ENCODE peak calls at places on chromosomes 4 and X, in nine cellular contexts. Y, M, V, S, R, X, B, D and C are unnamed samples.

GRCh38 chr4:137755033-137755471 is 222.8 kb upstream of the PCDH18 start:
- DNase-seq in D (no peak), X (no peak), M (no peak), Y (no peak), V (no peak), S (no peak), B (no peak), R (no peak), C (no peak)

GRCh38 chrX:45668686-45669443 is 468.2 kb upstream of the DIPK2B start:
- DNase-seq in B (no peak), R (no peak), D (no peak), X (no peak), M (no peak), S (no peak), Y (no peak), V (peak; percentile 0), C (no peak)

GRCh38 chr4:1510931-1511330 is 104.7 kb upstream of the NKX1-1 start:
- DNase-seq in M (no peak), B (no peak), R (no peak), V (no peak), Y (no peak), X (no peak), S (no peak), D (no peak), C (no peak)

GRCh38 chr4:112895785-112896184 is 153.7 kb upstream of the ANK2 start:
- DNase-seq in D (peak; percentile 89), Y (no peak), X (no peak), S (no peak), B (no peak), M (no peak), R (no peak), V (no peak), C (no peak)

GRCh38 chrX:136636121-136636520 is 11.8 kb upstream of the CD40LG start:
- DNase-seq in X (no peak), M (no peak), V (no peak), B (no peak), D (no peak), Y (no peak), R (no peak), S (no peak), C (no peak)

GRCh38 chr4:75080888-75081287 is 148.0 kb downstream of the PARM1 start:
- DNase-seq in V (no peak), R (no peak), B (no peak), Y (no peak), X (no peak), D (no peak), M (no peak), S (no peak), C (no peak)

GRCh38 chr4:176150283-176150682 is 45.1 kb downstream of the SPATA4 start:
- DNase-seq in D (no peak), Y (no peak), M (no peak), V (no peak), R (no peak), X (no peak), B (no peak), S (no peak), C (no peak)

GRCh38 chrX:22323541-22323940 is 50.8 kb downstream of the CBLL2 start:
- DNase-seq in B (no peak), X (no peak), M (no peak), Y (no peak), D (no peak), S (no peak), V (no peak), R (no peak), C (no peak)

GRCh38 chrX:129013574-129013973 is 509.7 kb downstream of the SMARCA1 start:
- DNase-seq in D (no peak), X (no peak), S (no peak), M (no peak), B (no peak), Y (no peak), R (no peak), V (no peak), C (no peak)

GRCh38 chrX:49915352-49916222 is 6.8 kb upstream of the CLCN5 start:
- DNase-seq in V (peak; percentile 53), X (no peak), B (peak; percentile 9), R (no peak), D (peak; percentile 47), M (peak; percentile 41), S (peak; percentile 45), Y (peak; percentile 36), C (peak; percentile 32)

GRCh38 chr4:113691676-113692075 is 69.9 kb downstream of the CAMK2D start:
- DNase-seq in D (no peak), X (no peak), R (no peak), S (no peak), Y (no peak), V (no peak), B (no peak), M (no peak), C (no peak)

GRCh38 chrX:119121341-119121740 is 6.3 kb downstream of the KIAA1210 start:
- DNase-seq in D (no peak), Y (no peak), S (no peak), M (no peak), R (no peak), X (no peak), V (no peak), B (no peak), C (no peak)

GRCh38 chr4:112234952-112235609 is 3.5 kb downstream of the AP1AR start:
- DNase-seq in V (peak; percentile 34), X (peak; percentile 33), R (no peak), B (no peak), M (peak; percentile 71), Y (peak; percentile 30), D (peak; percentile 75), S (peak; percentile 81), C (no peak)

GRCh38 chrX:12021708-12022107 is 116.6 kb upstream of the FRMPD4 start:
- DNase-seq in M (no peak), B (no peak), R (no peak), Y (no peak), V (no peak), X (no peak), D (no peak), S (no peak), C (peak; percentile 28)

GRCh38 chr4:185597532-185598188 is 62.4 kb upstream of the PDLIM3 start:
- DNase-seq in R (peak; percentile 68), B (peak; percentile 44), S (peak; percentile 82), M (peak; percentile 80), D (peak; percentile 83), X (no peak), V (peak; percentile 56), Y (peak; percentile 59), C (peak; percentile 82)

GRCh38 chrX:34631826-34632225 is 25.3 kb downstream of the TMEM47 start:
- DNase-seq in X (no peak), M (no peak), D (no peak), B (no peak), Y (no peak), R (no peak), S (no peak), V (no peak), C (no peak)

GRCh38 chr4:183333983-183334382 is 11.8 kb upstream of the CLDN24 start:
- DNase-seq in V (peak; percentile 10), R (no peak), Y (no peak), X (no peak), M (no peak), S (no peak), D (no peak), B (no peak), C (no peak)

GRCh38 chr4:138053601-138054322 is 188.4 kb downstream of the SLC7A11 start:
- DNase-seq in Y (no peak), V (peak; percentile 27), S (peak; percentile 74), R (no peak), D (no peak), X (peak; percentile 13), B (no peak), M (no peak), C (no peak)

GRCh38 chr4:182818926-182819730 is 98.1 kb downstream of the DCTD start:
- DNase-seq in V (no peak), R (no peak), D (no peak), B (no peak), M (no peak), Y (no peak), S (no peak), X (no peak), C (no peak)

GRCh38 chr4:56209767-56210166 is 177.5 kb downstream of the AASDH start:
- DNase-seq in R (no peak), S (no peak), D (no peak), B (no peak), V (no peak), Y (no peak), X (no peak), M (no peak), C (no peak)

GRCh38 chrX:351736-352135 is 33.1 kb upstream of the GTPBP6 start:
- DNase-seq in Y (no peak), V (no peak), D (no peak), R (no peak), S (no peak), B (no peak), X (no peak), M (no peak), C (no peak)

GRCh38 chrX:110213183-110213582 is 104.7 kb downstream of the AMMECR1 start:
- DNase-seq in B (no peak), D (no peak), X (no peak), R (no peak), S (no peak), V (no peak), M (no peak), Y (no peak), C (no peak)

GRCh38 chrX:22041931-22042530 is 9.9 kb downstream of the PHEX start:
- DNase-seq in R (no peak), X (no peak), Y (no peak), V (peak; percentile 9), D (no peak), S (no peak), M (no peak), B (no peak), C (no peak)

GRCh38 chr4:180560896-180561295 is 1682.3 kb upstream of the TENM3 start:
- DNase-seq in Y (no peak), M (no peak), X (no peak), B (no peak), V (no peak), D (no peak), R (no peak), S (no peak), C (no peak)

GRCh38 chrX:48956728-48957414 is 536 bp downstream of the OTUD5 start:
- DNase-seq in D (no peak), M (no peak), S (no peak), B (no peak), Y (peak; percentile 61), V (no peak), R (peak; percentile 62), X (no peak), C (no peak)

GRCh38 chrX:13180807-13181206 is 136.4 kb upstream of the FAM9C start:
- DNase-seq in V (no peak), D (no peak), B (no peak), S (no peak), M (no peak), R (no peak), X (no peak), Y (no peak), C (no peak)

GRCh38 chr4:185424905-185425599 is 712 bp downstream of the UFSP2 start:
- DNase-seq in M (no peak), D (peak; percentile 41), Y (no peak), X (no peak), R (peak; percentile 21), B (no peak), V (no peak), S (no peak), C (no peak)

GRCh38 chrX:14801136-14801535 is 71.7 kb downstream of the FANCB start:
- DNase-seq in M (no peak), V (no peak), Y (no peak), D (no peak), S (no peak), R (no peak), X (no peak), B (no peak), C (no peak)

GRCh38 chr4:67052981-67053380 is 492.3 kb downstream of the CENPC start:
- DNase-seq in X (no peak), D (no peak), V (peak; percentile 81), S (no peak), R (no peak), Y (no peak), M (no peak), B (no peak), C (no peak)

GRCh38 chr4:153788064-153788418 is 842 bp downstream of the SFRP2 start:
- DNase-seq in S (no peak), X (no peak), R (no peak), Y (no peak), M (peak; percentile 28), D (no peak), V (no peak), B (no peak), C (no peak)

GRCh38 chr4:176957353-176958118 is 164.8 kb upstream of the VEGFC start:
- DNase-seq in D (no peak), B (no peak), V (no peak), S (no peak), M (no peak), X (no peak), Y (no peak), R (no peak), C (no peak)